ENCODE peak calls at places on chromosomes 12 and 14, in eight cellular contexts. T, O, B, D, A, L, Q and C are unnamed samples.

GRCh38 chr12:109713187-109713984 is at the start of gene FAM222A:
- DNase-seq in T (peak; percentile 90), O (peak; percentile 95), B (peak; percentile 97), D (peak; percentile 94), A (peak; percentile 97), L (peak; percentile 93), Q (peak; percentile 72), C (peak; percentile 96)

GRCh38 chr12:130978785-130979184 is 25.1 kb downstream of the ADGRD1 start:
- DNase-seq in T (no peak), O (no peak), B (no peak), D (no peak), A (no peak), L (no peak), Q (no peak), C (no peak)

GRCh38 chr12:2082321-2082720 is 29.5 kb downstream of the CACNA1C start:
- DNase-seq in T (no peak), O (no peak), B (no peak), D (no peak), A (no peak), L (no peak), Q (no peak), C (no peak)

GRCh38 chr14:24037658-24038037 is 14.2 kb upstream of the CARMIL3 start:
- DNase-seq in T (no peak), O (no peak), B (no peak), D (no peak), A (no peak), L (no peak), Q (peak; percentile 12), C (no peak)

GRCh38 chr14:81221579-81222102 is 882 bp upstream of the GTF2A1 start:
- DNase-seq in T (no peak), O (no peak), B (no peak), D (no peak), A (peak; percentile 37), L (no peak), Q (no peak), C (no peak)

GRCh38 chr14:91586451-91586850 is 76.3 kb upstream of the PPP4R3A start:
- DNase-seq in T (no peak), O (no peak), B (no peak), D (no peak), A (no peak), L (no peak), Q (no peak), C (no peak)

GRCh38 chr12:3622021-3622731 is 130.7 kb downstream of the CRACR2A start:
- DNase-seq in T (no peak), O (no peak), B (no peak), D (no peak), A (no peak), L (no peak), Q (no peak), C (no peak)

GRCh38 chr12:50055831-50056628 is 1.4 kb upstream of the ASIC1 start:
- DNase-seq in T (no peak), O (peak; percentile 44), B (peak; percentile 72), D (peak; percentile 48), A (peak; percentile 81), L (peak; percentile 46), Q (no peak), C (no peak)

GRCh38 chr12:14614704-14615121 is 47.0 kb upstream of the PLBD1 start:
- DNase-seq in T (no peak), O (no peak), B (no peak), D (no peak), A (no peak), L (no peak), Q (no peak), C (no peak)

GRCh38 chr12:10175849-10176641 is 2.8 kb upstream of the TMEM52B start:
- DNase-seq in T (no peak), O (no peak), B (no peak), D (no peak), A (no peak), L (no peak), Q (no peak), C (no peak)

GRCh38 chr14:28242895-28243294 is 523.7 kb upstream of the FOXG1 start:
- DNase-seq in T (no peak), O (no peak), B (no peak), D (no peak), A (no peak), L (no peak), Q (no peak), C (no peak)

GRCh38 chr14:22472935-22473854 is 115.8 kb downstream of the DAD1 start:
- DNase-seq in T (peak; percentile 61), O (peak; percentile 44), B (no peak), D (peak; percentile 41), A (no peak), L (peak; percentile 63), Q (no peak), C (peak; percentile 30)

GRCh38 chr14:79586401-79586800 is 624.9 kb downstream of the DIO2 start:
- DNase-seq in T (no peak), O (peak; percentile 62), B (no peak), D (no peak), A (no peak), L (no peak), Q (no peak), C (no peak)

GRCh38 chr14:36217732-36218131 is 41.2 kb upstream of the PTCSC3 start:
- DNase-seq in T (no peak), O (peak; percentile 80), B (no peak), D (no peak), A (no peak), L (no peak), Q (no peak), C (no peak)

GRCh38 chr14:101111620-101112290 is 208.2 kb upstream of the RTL1 start:
- DNase-seq in T (no peak), O (peak; percentile 8), B (no peak), D (no peak), A (no peak), L (no peak), Q (no peak), C (no peak)

GRCh38 chr12:100476013-100476751 is 2.5 kb downstream of the NR1H4 start:
- DNase-seq in T (no peak), O (no peak), B (no peak), D (no peak), A (no peak), L (no peak), Q (no peak), C (no peak)

GRCh38 chr12:27151479-27151878 is 69.1 kb upstream of the C12orf71 start:
- DNase-seq in T (no peak), O (no peak), B (no peak), D (no peak), A (no peak), L (no peak), Q (no peak), C (no peak)

GRCh38 chr12:132211811-132212210 is 67.6 kb downstream of the NOC4L start:
- DNase-seq in T (no peak), O (no peak), B (no peak), D (no peak), A (no peak), L (no peak), Q (no peak), C (no peak)

GRCh38 chr14:47833006-47833405 is 157.6 kb upstream of the MDGA2 start:
- DNase-seq in T (no peak), O (no peak), B (no peak), D (no peak), A (no peak), L (no peak), Q (no peak), C (no peak)

GRCh38 chr12:49529409-49529808 is 9.4 kb upstream of the KCNH3 start:
- DNase-seq in T (no peak), O (no peak), B (no peak), D (no peak), A (no peak), L (no peak), Q (no peak), C (no peak)

GRCh38 chr12:92482599-92482998 is 220.2 kb upstream of the PLEKHG7 start:
- DNase-seq in T (no peak), O (no peak), B (no peak), D (no peak), A (no peak), L (no peak), Q (no peak), C (no peak)

GRCh38 chr14:90805662-90806548 is 10.3 kb downstream of the TTC7B start:
- DNase-seq in T (no peak), O (no peak), B (no peak), D (no peak), A (no peak), L (peak; percentile 48), Q (no peak), C (no peak)

GRCh38 chr12:116202940-116203339 is 74.6 kb downstream of the MED13L start:
- DNase-seq in T (no peak), O (no peak), B (no peak), D (peak; percentile 45), A (no peak), L (peak; percentile 21), Q (no peak), C (no peak)

GRCh38 chr12:92369643-92370042 is 224.0 kb upstream of the BTG1 start:
- DNase-seq in T (no peak), O (no peak), B (no peak), D (peak; percentile 95), A (no peak), L (peak; percentile 78), Q (no peak), C (no peak)

GRCh38 chr12:122072031-122072970 is 6.3 kb upstream of the MLXIP start:
- DNase-seq in T (peak; percentile 43), O (no peak), B (no peak), D (peak; percentile 95), A (no peak), L (peak; percentile 95), Q (peak; percentile 81), C (no peak)

GRCh38 chr12:110790301-110790700 is 47.6 kb upstream of the PPP1CC start:
- DNase-seq in T (no peak), O (no peak), B (no peak), D (no peak), A (no peak), L (peak; percentile 52), Q (no peak), C (no peak)

GRCh38 chr12:120470150-120470817 is 736 bp upstream of the SRSF9 start:
- DNase-seq in T (peak; percentile 36), O (no peak), B (no peak), D (peak; percentile 29), A (no peak), L (peak; percentile 37), Q (no peak), C (peak; percentile 29)

GRCh38 chr14:102603293-102603907 is 11.0 kb downstream of the RCOR1 start:
- DNase-seq in T (no peak), O (peak; percentile 52), B (no peak), D (no peak), A (no peak), L (no peak), Q (no peak), C (no peak)

GRCh38 chr14:68688872-68689371 is 103.9 kb downstream of the ZFP36L1 start:
- DNase-seq in T (no peak), O (no peak), B (peak; percentile 22), D (peak; percentile 29), A (peak; percentile 29), L (peak; percentile 81), Q (no peak), C (peak; percentile 23)

GRCh38 chr14:58133739-58134138 is 18.3 kb downstream of the ARMH4 start:
- DNase-seq in T (no peak), O (no peak), B (no peak), D (peak; percentile 76), A (no peak), L (peak; percentile 54), Q (no peak), C (no peak)

GRCh38 chr14:71467419-71467818 is 464.8 kb upstream of the RGS6 start:
- DNase-seq in T (no peak), O (no peak), B (no peak), D (peak; percentile 63), A (no peak), L (peak; percentile 47), Q (no peak), C (no peak)

GRCh38 chr14:54226103-54226502 is 170.7 kb upstream of the CDKN3 start:
- DNase-seq in T (no peak), O (no peak), B (no peak), D (peak; percentile 22), A (no peak), L (peak; percentile 55), Q (no peak), C (no peak)

GRCh38 chr14:69614592-69614991 is 3.2 kb downstream of the SUSD6 start:
- DNase-seq in T (no peak), O (peak; percentile 85), B (no peak), D (no peak), A (no peak), L (no peak), Q (no peak), C (no peak)

GRCh38 chr12:45214739-45215418 is 1.0 kb upstream of the ANO6 start:
- DNase-seq in T (no peak), O (no peak), B (peak; percentile 25), D (peak; percentile 21), A (no peak), L (peak; percentile 59), Q (no peak), C (no peak)